ENCODE peak calls at places on chromosomes 5 and 9, in six cellular contexts. P is pons, C is T-helper 2 cell, U is bronchial epithelial cell, A is fibroblast of mammary gland, Q is smooth muscle cell of the brain vasculature. J is an unnamed sample.

GRCh38 chr9:88344013-88344412 is 44.2 kb upstream of the SPIN1 start:
- DNase-seq in P (no peak), C (no peak), U (no peak), A (no peak), Q (no peak), J (no peak)

GRCh38 chr9:123131258-123131657 is 97.8 kb downstream of the GPR21 start:
- DNase-seq in P (no peak), C (no peak), U (peak), A (peak), Q (no peak), J (no peak)

GRCh38 chr5:96868603-96869371 is 7.5 kb upstream of the ERAP2 start:
- DNase-seq in P (peak), C (peak), U (peak), A (peak), Q (peak), J (no peak)

GRCh38 chr5:81755320-81755719 is 4.4 kb upstream of the SSBP2 start:
- DNase-seq in P (no peak), C (no peak), U (peak), A (peak), Q (no peak), J (no peak)

GRCh38 chr5:179487145-179487544 is 63.2 kb upstream of the RUFY1 start:
- DNase-seq in P (no peak), C (no peak), U (no peak), A (no peak), Q (no peak), J (no peak)

GRCh38 chr9:98890256-98890655 is 53.5 kb upstream of the COL15A1 start:
- DNase-seq in P (no peak), C (no peak), U (no peak), A (no peak), Q (no peak), J (no peak)

GRCh38 chr5:72509401-72509800 is 2.2 kb upstream of the ZNF366 start:
- DNase-seq in P (peak), C (no peak), U (no peak), A (no peak), Q (no peak), J (no peak)

GRCh38 chr9:89223398-89223977 is 44.9 kb upstream of the SHC3 start:
- DNase-seq in P (no peak), C (no peak), U (no peak), A (peak), Q (no peak), J (no peak)

GRCh38 chr9:120927125-120928014 is 774 bp upstream of the TRAF1 start:
- DNase-seq in P (no peak), C (no peak), U (no peak), A (no peak), Q (no peak), J (no peak)

GRCh38 chr5:33513786-33514185 is 73.0 kb downstream of the TARS1 start:
- DNase-seq in P (no peak), C (no peak), U (no peak), A (peak), Q (no peak), J (no peak)

GRCh38 chr9:83296123-83296522 is 233.2 kb upstream of the RASEF start:
- DNase-seq in P (no peak), C (no peak), U (no peak), A (no peak), Q (no peak), J (no peak)